ENCODE peak calls at places on chromosome 7, in four cellular contexts. One of them, this sample, is unnamed.

GRCh38 chr7:57362868-57363267 is 87.1 kb upstream of the ZNF716 start:
- DNase-seq in GM23338: no peak
- DNase-seq in endothelial cell of umbilical vein: no peak
- DNase-seq in hepatocyte: no peak
- DNase-seq in this sample: no peak

GRCh38 chr7:157964016-157964415 is 623.6 kb downstream of the PTPRN2 start:
- DNase-seq in GM23338: no peak
- DNase-seq in endothelial cell of umbilical vein: no peak
- DNase-seq in hepatocyte: no peak
- DNase-seq in this sample: no peak

GRCh38 chr7:31071316-31071715 is 19.2 kb downstream of the ADCYAP1R1 start:
- DNase-seq in GM23338: no peak
- DNase-seq in endothelial cell of umbilical vein: no peak
- DNase-seq in hepatocyte: no peak
- DNase-seq in this sample: no peak

GRCh38 chr7:114539575-114539974 is 125.0 kb downstream of the FOXP2 start:
- DNase-seq in GM23338: peak
- DNase-seq in endothelial cell of umbilical vein: peak
- DNase-seq in hepatocyte: peak
- DNase-seq in this sample: peak

GRCh38 chr7:101891936-101892640 is 74.7 kb downstream of the CUX1 start:
- DNase-seq in GM23338: no peak
- DNase-seq in endothelial cell of umbilical vein: no peak
- DNase-seq in hepatocyte: no peak
- DNase-seq in this sample: peak

GRCh38 chr7:128357366-128357662 is 4.2 kb downstream of the PRRT4 start:
- DNase-seq in GM23338: no peak
- DNase-seq in endothelial cell of umbilical vein: no peak
- DNase-seq in hepatocyte: no peak
- DNase-seq in this sample: no peak

GRCh38 chr7:85890244-85890811 is 703.5 kb upstream of the SEMA3D start:
- DNase-seq in GM23338: peak
- DNase-seq in endothelial cell of umbilical vein: peak
- DNase-seq in hepatocyte: peak
- DNase-seq in this sample: peak

GRCh38 chr7:124765401-124766352 is at the start of gene GPR37:
- DNase-seq in GM23338: peak
- DNase-seq in endothelial cell of umbilical vein: peak
- DNase-seq in hepatocyte: peak
- DNase-seq in this sample: peak

GRCh38 chr7:108181073-108181985 is 51.2 kb upstream of the LAMB4 start:
- DNase-seq in GM23338: peak
- DNase-seq in endothelial cell of umbilical vein: peak
- DNase-seq in hepatocyte: peak
- DNase-seq in this sample: peak

GRCh38 chr7:24572014-24572413 is 1.2 kb upstream of the PALS2 start:
- DNase-seq in GM23338: no peak
- DNase-seq in endothelial cell of umbilical vein: no peak
- DNase-seq in hepatocyte: no peak
- DNase-seq in this sample: peak

GRCh38 chr7:140534743-140535142 is 55.4 kb upstream of the MKRN1 start:
- DNase-seq in GM23338: no peak
- DNase-seq in endothelial cell of umbilical vein: no peak
- DNase-seq in hepatocyte: no peak
- DNase-seq in this sample: peak

GRCh38 chr7:83677180-83677866 is 28.4 kb upstream of the SEMA3E start:
- DNase-seq in GM23338: no peak
- DNase-seq in endothelial cell of umbilical vein: peak
- DNase-seq in hepatocyte: peak
- DNase-seq in this sample: peak

GRCh38 chr7:98233241-98234070 is 18.6 kb downstream of the TECPR1 start:
- DNase-seq in GM23338: no peak
- DNase-seq in endothelial cell of umbilical vein: no peak
- DNase-seq in hepatocyte: no peak
- DNase-seq in this sample: no peak

GRCh38 chr7:3151784-3152183 is 108.1 kb upstream of the CARD11 start:
- DNase-seq in GM23338: no peak
- DNase-seq in endothelial cell of umbilical vein: no peak
- DNase-seq in hepatocyte: no peak
- DNase-seq in this sample: no peak

GRCh38 chr7:47873767-47874166 is 74.5 kb downstream of the PKD1L1 start:
- DNase-seq in GM23338: no peak
- DNase-seq in endothelial cell of umbilical vein: no peak
- DNase-seq in hepatocyte: no peak
- DNase-seq in this sample: peak

GRCh38 chr7:26958834-26959233 is 94.4 kb upstream of the SKAP2 start:
- DNase-seq in GM23338: no peak
- DNase-seq in endothelial cell of umbilical vein: peak
- DNase-seq in hepatocyte: no peak
- DNase-seq in this sample: peak

GRCh38 chr7:25781704-25782103 is 370.3 kb upstream of the NFE2L3 start:
- DNase-seq in GM23338: no peak
- DNase-seq in endothelial cell of umbilical vein: no peak
- DNase-seq in hepatocyte: no peak
- DNase-seq in this sample: no peak

GRCh38 chr7:158547817-158548216 is 39.8 kb downstream of the PTPRN2 start:
- DNase-seq in GM23338: no peak
- DNase-seq in endothelial cell of umbilical vein: no peak
- DNase-seq in hepatocyte: no peak
- DNase-seq in this sample: no peak

GRCh38 chr7:92586403-92586802 is 3.8 kb downstream of the FAM133B start:
- DNase-seq in GM23338: no peak
- DNase-seq in endothelial cell of umbilical vein: no peak
- DNase-seq in hepatocyte: no peak
- DNase-seq in this sample: peak

GRCh38 chr7:4951903-4952636 is 6.9 kb downstream of the MMD2 start:
- DNase-seq in GM23338: peak
- DNase-seq in endothelial cell of umbilical vein: peak
- DNase-seq in hepatocyte: peak
- DNase-seq in this sample: peak

GRCh38 chr7:116464375-116464774 is 35.2 kb upstream of the CAV2 start:
- DNase-seq in GM23338: no peak
- DNase-seq in endothelial cell of umbilical vein: no peak
- DNase-seq in hepatocyte: no peak
- DNase-seq in this sample: no peak

GRCh38 chr7:138205614-138206150 is 129.4 kb downstream of the AKR1D1 start:
- DNase-seq in GM23338: peak
- DNase-seq in endothelial cell of umbilical vein: no peak
- DNase-seq in hepatocyte: no peak
- DNase-seq in this sample: no peak

GRCh38 chr7:77288676-77289320 is 89.2 kb upstream of the FGL2 start:
- DNase-seq in GM23338: no peak
- DNase-seq in endothelial cell of umbilical vein: peak
- DNase-seq in hepatocyte: no peak
- DNase-seq in this sample: no peak

GRCh38 chr7:43234073-43234472 is 121.6 kb downstream of the HECW1 start:
- DNase-seq in GM23338: no peak
- DNase-seq in endothelial cell of umbilical vein: no peak
- DNase-seq in hepatocyte: no peak
- DNase-seq in this sample: no peak

GRCh38 chr7:134890246-134891240 is 95.8 kb upstream of the AGBL3 start:
- DNase-seq in GM23338: no peak
- DNase-seq in endothelial cell of umbilical vein: peak
- DNase-seq in hepatocyte: peak
- DNase-seq in this sample: peak

GRCh38 chr7:111752022-111752582 is 189.8 kb upstream of the IMMP2L start:
- DNase-seq in GM23338: peak
- DNase-seq in endothelial cell of umbilical vein: peak
- DNase-seq in hepatocyte: peak
- DNase-seq in this sample: peak

GRCh38 chr7:74183653-74184450 is 9.7 kb downstream of the EIF4H start:
- DNase-seq in GM23338: peak
- DNase-seq in endothelial cell of umbilical vein: peak
- DNase-seq in hepatocyte: no peak
- DNase-seq in this sample: peak

GRCh38 chr7:137343483-137343841 is at the start of gene PTN:
- DNase-seq in GM23338: peak
- DNase-seq in endothelial cell of umbilical vein: no peak
- DNase-seq in hepatocyte: peak
- DNase-seq in this sample: peak

GRCh38 chr7:26580666-26581065 is 283.7 kb downstream of the SKAP2 start:
- DNase-seq in GM23338: no peak
- DNase-seq in endothelial cell of umbilical vein: no peak
- DNase-seq in hepatocyte: no peak
- DNase-seq in this sample: no peak

GRCh38 chr7:2542011-2542923 is 13.1 kb downstream of the BRAT1 start:
- DNase-seq in GM23338: no peak
- DNase-seq in endothelial cell of umbilical vein: no peak
- DNase-seq in hepatocyte: no peak
- DNase-seq in this sample: no peak

GRCh38 chr7:135263321-135263970 is 29.8 kb downstream of the STRA8 start:
- DNase-seq in GM23338: no peak
- DNase-seq in endothelial cell of umbilical vein: no peak
- DNase-seq in hepatocyte: no peak
- DNase-seq in this sample: no peak

GRCh38 chr7:84912993-84913635 is 273.7 kb downstream of the SEMA3D start:
- DNase-seq in GM23338: peak
- DNase-seq in endothelial cell of umbilical vein: no peak
- DNase-seq in hepatocyte: no peak
- DNase-seq in this sample: peak

GRCh38 chr7:99455874-99456273 is 10.1 kb downstream of the ATP5MF start:
- DNase-seq in GM23338: no peak
- DNase-seq in endothelial cell of umbilical vein: no peak
- DNase-seq in hepatocyte: no peak
- DNase-seq in this sample: no peak

GRCh38 chr7:158270856-158271413 is 316.7 kb downstream of the PTPRN2 start:
- DNase-seq in GM23338: no peak
- DNase-seq in endothelial cell of umbilical vein: no peak
- DNase-seq in hepatocyte: no peak
- DNase-seq in this sample: no peak

GRCh38 chr7:152922318-152923081 is 162.9 kb downstream of the ACTR3B start:
- DNase-seq in GM23338: no peak
- DNase-seq in endothelial cell of umbilical vein: no peak
- DNase-seq in hepatocyte: no peak
- DNase-seq in this sample: no peak

GRCh38 chr7:104936546-104936945 is 77.5 kb upstream of the KMT2E start:
- DNase-seq in GM23338: no peak
- DNase-seq in endothelial cell of umbilical vein: no peak
- DNase-seq in hepatocyte: no peak
- DNase-seq in this sample: no peak

GRCh38 chr7:104938741-104939390 is 75.1 kb upstream of the KMT2E start:
- DNase-seq in GM23338: no peak
- DNase-seq in endothelial cell of umbilical vein: no peak
- DNase-seq in hepatocyte: no peak
- DNase-seq in this sample: no peak

GRCh38 chr7:104943502-104944343 is 70.3 kb upstream of the KMT2E start:
- DNase-seq in GM23338: no peak
- DNase-seq in endothelial cell of umbilical vein: peak
- DNase-seq in hepatocyte: peak
- DNase-seq in this sample: no peak

GRCh38 chr7:104945599-104945956 is 68.4 kb upstream of the KMT2E start:
- DNase-seq in GM23338: no peak
- DNase-seq in endothelial cell of umbilical vein: peak
- DNase-seq in hepatocyte: no peak
- DNase-seq in this sample: no peak

DNA sequence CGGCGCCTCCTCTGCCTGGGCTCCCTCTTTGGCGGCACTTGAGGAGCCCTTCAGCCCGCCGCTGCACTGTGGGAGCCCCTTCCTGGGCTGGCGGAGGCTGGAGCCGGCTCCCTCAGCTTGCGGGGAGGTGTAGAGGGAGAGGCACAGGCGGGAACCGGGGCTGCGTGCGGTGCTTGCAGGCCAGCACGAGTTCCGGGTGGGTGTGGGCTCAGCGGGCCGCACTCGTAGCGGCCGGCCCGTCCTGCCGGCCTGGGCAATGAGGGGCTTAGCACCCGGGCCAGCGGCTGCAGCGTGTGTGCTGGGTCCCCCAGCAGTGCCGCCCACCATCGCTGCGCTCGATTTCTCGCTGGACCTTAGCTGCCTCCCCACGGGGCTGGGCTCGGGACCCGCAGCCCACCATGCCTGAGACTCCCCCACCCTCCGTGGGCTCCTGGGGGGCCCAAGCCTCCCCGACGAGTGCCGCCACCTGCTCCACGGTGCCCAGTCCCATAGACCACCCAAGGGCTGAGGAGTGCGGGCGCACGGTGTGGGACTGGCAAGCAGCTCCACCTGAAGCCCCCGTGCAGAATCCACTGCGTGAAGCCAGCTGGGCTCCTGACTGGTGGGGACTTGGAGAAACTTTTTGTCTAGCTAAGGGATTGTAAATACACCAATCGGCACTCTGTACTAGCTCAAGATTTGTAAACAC is 73.8 kb upstream of the KMT2E start:
- DNase-seq in GM23338: peak
- DNase-seq in endothelial cell of umbilical vein: no peak
- DNase-seq in hepatocyte: no peak
- DNase-seq in this sample: no peak
- H3K4me2 ChIP-seq in GM23338: no peak
- H3K4me2 ChIP-seq in endothelial cell of umbilical vein: no peak
- H3K4me2 ChIP-seq in hepatocyte: no peak
- H3K4me2 ChIP-seq in this sample: no peak

GRCh38 chr7:22444181-22444966 is 55.6 kb downstream of the STEAP1B start:
- DNase-seq in GM23338: no peak
- DNase-seq in endothelial cell of umbilical vein: peak
- DNase-seq in hepatocyte: no peak
- DNase-seq in this sample: no peak

GRCh38 chr7:22445871-22446270 is 54.1 kb downstream of the STEAP1B start:
- DNase-seq in GM23338: no peak
- DNase-seq in endothelial cell of umbilical vein: no peak
- DNase-seq in hepatocyte: no peak
- DNase-seq in this sample: no peak

GRCh38 chr7:22445140-22445722 is 54.8 kb downstream of the STEAP1B start:
- DNase-seq in GM23338: peak
- DNase-seq in endothelial cell of umbilical vein: peak
- DNase-seq in hepatocyte: no peak
- DNase-seq in this sample: no peak

GRCh38 chr7:22447759-22448158 is 52.2 kb downstream of the STEAP1B start:
- DNase-seq in GM23338: no peak
- DNase-seq in endothelial cell of umbilical vein: no peak
- DNase-seq in hepatocyte: no peak
- DNase-seq in this sample: no peak

GRCh38 chr7:22447008-22447407 is 53.0 kb downstream of the STEAP1B start:
- DNase-seq in GM23338: no peak
- DNase-seq in endothelial cell of umbilical vein: no peak
- DNase-seq in hepatocyte: no peak
- DNase-seq in this sample: no peak
- H3K4me3 ChIP-seq in GM23338: no peak
- H3K4me3 ChIP-seq in endothelial cell of umbilical vein: no peak
- H3K4me3 ChIP-seq in hepatocyte: no peak
- H3K4me3 ChIP-seq in this sample: no peak

GRCh38 chr7:19715499-19715898 is 6.7 kb upstream of the POLR1F start:
- DNase-seq in GM23338: no peak
- DNase-seq in endothelial cell of umbilical vein: no peak
- DNase-seq in hepatocyte: no peak
- DNase-seq in this sample: no peak
- TF ChIP-seq EZH2 in GM23338: no peak
- TF ChIP-seq EZH2 in endothelial cell of umbilical vein: no peak
- TF ChIP-seq EZH2 in hepatocyte: no peak
- TF ChIP-seq EZH2 in this sample: no peak

DNA sequence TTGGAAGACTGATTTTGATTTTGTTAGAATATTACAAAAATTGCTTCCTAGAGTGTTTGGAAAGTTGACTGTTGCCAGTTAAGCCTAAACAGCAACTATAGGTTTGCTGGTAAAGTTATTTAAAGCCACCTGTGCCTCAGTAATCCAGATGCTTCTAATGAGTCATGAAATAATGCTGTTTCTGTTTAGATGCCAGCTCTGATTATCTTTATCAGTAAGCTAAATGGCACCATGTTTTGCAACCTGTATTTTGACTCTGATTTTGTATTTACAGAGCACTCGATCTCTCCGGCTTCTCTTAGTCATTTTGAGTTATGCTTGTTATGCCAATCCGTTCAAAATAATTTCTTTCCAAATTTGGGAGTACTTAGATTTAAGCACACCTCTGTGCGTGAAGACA is 366.1 kb downstream of the EXOC4 start:
- DNase-seq in GM23338: no peak
- DNase-seq in endothelial cell of umbilical vein: no peak
- DNase-seq in hepatocyte: no peak
- DNase-seq in this sample: no peak
- H3K4me2 ChIP-seq in GM23338: no peak
- H3K4me2 ChIP-seq in endothelial cell of umbilical vein: no peak
- H3K4me2 ChIP-seq in hepatocyte: no peak
- H3K4me2 ChIP-seq in this sample: no peak